ENCODE peak calls at places on chromosome 3, in seven cellular contexts. H is mucosa of descending colon; J is CD4-positive, alpha-beta memory T cell; O is bronchial epithelial cell; N is uterus; E is stomach; P is astrocyte of the spinal cord. S is an unnamed sample.

GRCh38 chr3:135970500-135971116 is 5.1 kb downstream of the PPP2R3A start:
- DNase-seq in O (peak), P (no peak), H (no peak), N (no peak), E (no peak), J (no peak), S (no peak)

GRCh38 chr3:56826831-56827722 is 25.3 kb upstream of the ARHGEF3 start:
- DNase-seq in P (no peak), N (no peak), O (peak), E (no peak), H (no peak), J (no peak), S (no peak)

GRCh38 chr3:159619341-159619885 is 369.2 kb upstream of the IL12A start:
- DNase-seq in N (no peak), O (no peak), H (no peak), P (peak), E (no peak), J (no peak), S (no peak)

GRCh38 chr3:187518207-187518606 is 150.0 kb downstream of the RTP4 start:
- DNase-seq in N (no peak), O (no peak), H (no peak), J (no peak), P (no peak), E (no peak), S (no peak)

GRCh38 chr3:59540241-59540640 is 490.4 kb upstream of the CFAP20DC start:
- DNase-seq in O (peak), J (no peak), H (no peak), N (no peak), E (no peak), P (peak), S (no peak)

GRCh38 chr3:107540857-107541256 is 18.1 kb downstream of the BBX start:
- DNase-seq in J (no peak), E (no peak), O (no peak), P (no peak), H (no peak), N (no peak), S (no peak)

GRCh38 chr3:190345027-190345821 is 23.0 kb upstream of the CLDN1 start:
- DNase-seq in H (peak), P (peak), J (no peak), N (peak), E (no peak), O (peak), S (peak)

GRCh38 chr3:16810593-16811367 is 74.0 kb upstream of the PLCL2 start:
- DNase-seq in H (no peak), P (no peak), N (no peak), J (no peak), O (no peak), E (peak), S (no peak)

GRCh38 chr3:63565220-63565619 is 87.3 kb upstream of the SNTN start:
- DNase-seq in N (no peak), J (no peak), O (no peak), P (no peak), E (no peak), H (no peak), S (no peak)

GRCh38 chr3:56782215-56782614 is 19.5 kb downstream of the ARHGEF3 start:
- DNase-seq in J (no peak), H (no peak), N (no peak), E (no peak), P (no peak), O (no peak), S (no peak)

GRCh38 chr3:66041116-66041515 is 2.4 kb upstream of the MAGI1 start:
- DNase-seq in E (no peak), J (no peak), O (no peak), P (peak), H (no peak), N (no peak), S (no peak)

GRCh38 chr3:122928396-122929187 is 99.0 kb downstream of the SEMA5B start:
- DNase-seq in O (no peak), J (no peak), N (no peak), E (no peak), H (no peak), P (no peak), S (no peak)

GRCh38 chr3:126621171-126621570 is 33.8 kb downstream of the TXNRD3 start:
- DNase-seq in H (no peak), E (no peak), N (no peak), O (peak), J (no peak), P (peak), S (peak)

GRCh38 chr3:8327739-8328138 is 173.9 kb upstream of the LMCD1 start:
- DNase-seq in E (no peak), O (no peak), N (no peak), H (no peak), J (no peak), P (no peak), S (no peak)

GRCh38 chr3:165755571-165755970 is 81.7 kb downstream of the BCHE start:
- DNase-seq in H (no peak), O (no peak), J (no peak), N (no peak), E (no peak), P (no peak), S (no peak)

GRCh38 chr3:133938770-133939495 is 43.3 kb upstream of the RAB6B start:
- DNase-seq in N (peak), P (no peak), E (peak), J (no peak), H (no peak), O (peak), S (no peak)

GRCh38 chr3:195035345-195036202 is 235.4 kb downstream of the XXYLT1 start:
- DNase-seq in P (no peak), N (no peak), H (no peak), J (no peak), E (no peak), O (no peak), S (no peak)

GRCh38 chr3:167874667-167875372 is 139.3 kb downstream of the SERPINI1 start:
- DNase-seq in N (no peak), H (no peak), O (no peak), E (no peak), J (no peak), P (no peak), S (no peak)

GRCh38 chr3:99365396-99365795 is 273.0 kb upstream of the COL8A1 start:
- DNase-seq in N (no peak), E (no peak), H (no peak), P (peak), J (no peak), O (no peak), S (no peak)

GRCh38 chr3:52136513-52136912 is 17.7 kb downstream of the POC1A start:
- DNase-seq in E (peak), N (peak), P (peak), O (no peak), J (no peak), H (no peak), S (no peak)

GRCh38 chr3:188269040-188269439 is 115.1 kb downstream of the LPP start:
- DNase-seq in E (no peak), P (no peak), N (no peak), O (no peak), J (no peak), H (no peak), S (no peak)

GRCh38 chr3:77825045-77825827 is 785.3 kb downstream of the ROBO2 start:
- DNase-seq in N (no peak), H (peak), O (peak), E (peak), P (peak), J (no peak), S (peak)

GRCh38 chr3:29701326-29701983 is 420.6 kb downstream of the RBMS3 start:
- DNase-seq in E (no peak), O (no peak), H (no peak), J (no peak), P (no peak), N (no peak), S (no peak)

GRCh38 chr3:37499061-37499785 is 324.8 kb upstream of the LRRFIP2 start:
- DNase-seq in P (no peak), O (no peak), J (no peak), N (no peak), H (no peak), E (no peak), S (no peak)

GRCh38 chr3:129695203-129695602 is 88.7 kb upstream of the PLXND1 start:
- DNase-seq in O (peak), J (no peak), N (peak), P (no peak), E (no peak), H (no peak), S (peak)

GRCh38 chr3:185824467-185825378 is at the start of gene IGF2BP2:
- DNase-seq in J (peak), H (peak), P (peak), O (peak), E (peak), N (peak), S (peak)

GRCh38 chr3:72982653-72983366 is 13.8 kb upstream of the PPP4R2 start:
- DNase-seq in E (no peak), J (no peak), P (no peak), H (no peak), O (no peak), N (no peak), S (no peak)

GRCh38 chr3:45182915-45183881 is 37.0 kb upstream of the CDCP1 start:
- DNase-seq in J (no peak), N (no peak), H (peak), O (peak), P (peak), E (peak), S (peak)

GRCh38 chr3:127791221-127791913 is 30.9 kb downstream of the MGLL start:
- DNase-seq in N (no peak), O (peak), J (no peak), H (peak), E (peak), P (peak), S (peak)

GRCh38 chr3:31288641-31289100 is 244.1 kb upstream of the STT3B start:
- DNase-seq in H (peak), J (peak), O (peak), N (peak), E (peak), P (peak), S (peak)

GRCh38 chr3:3334456-3334855 is 155.0 kb upstream of the CRBN start:
- DNase-seq in N (no peak), H (no peak), J (no peak), P (no peak), E (no peak), O (no peak), S (no peak)

GRCh38 chr3:107942244-107942643 is 148.6 kb downstream of the CD47 start:
- DNase-seq in P (no peak), N (no peak), J (no peak), H (no peak), O (peak), E (no peak), S (no peak)

GRCh38 chr3:187833799-187834578 is 88.7 kb upstream of the BCL6 start:
- DNase-seq in H (no peak), E (no peak), J (no peak), O (no peak), N (no peak), P (no peak), S (no peak)

GRCh38 chr3:133837487-133838295 is 32.1 kb downstream of the SRPRB start:
- DNase-seq in O (no peak), J (no peak), P (no peak), H (no peak), N (no peak), E (no peak), S (no peak)

DNA sequence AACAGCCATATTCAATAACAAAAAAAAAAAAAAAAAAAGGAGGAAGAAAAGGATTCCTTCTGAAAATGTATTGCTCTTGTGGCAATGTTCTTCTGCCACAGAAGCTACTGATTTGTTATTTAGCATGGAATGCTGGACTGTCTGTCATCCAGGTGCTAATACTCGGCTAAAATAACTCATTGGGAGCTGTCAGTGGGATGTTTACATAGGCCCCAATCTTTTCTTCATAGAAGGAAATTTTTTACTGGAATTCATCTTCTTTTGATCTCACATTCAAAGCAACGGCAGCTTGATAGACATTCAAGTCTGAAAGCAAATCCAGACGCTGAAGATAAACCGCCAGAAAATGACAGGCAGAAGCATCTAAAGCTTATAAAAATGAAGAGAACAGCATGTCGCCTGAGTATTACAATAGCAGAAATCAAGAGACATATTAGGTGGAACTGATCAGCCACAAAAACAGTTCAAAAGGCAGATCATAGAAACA is 452.1 kb downstream of the FOXP1 start:
- DNase-seq in H (no peak), E (no peak), N (no peak), J (no peak), O (no peak), P (peak), S (no peak)
- H3K4me3 ChIP-seq in H (no peak), E (peak), N (no peak), J (peak), O (no peak), P (no peak), S (no peak)

GRCh38 chr3:48635222-48636021 is at the start of gene SLC26A6:
- DNase-seq in E (peak), N (peak), H (peak), J (peak), P (peak), O (peak), S (peak)
- H3K4me3 ChIP-seq in E (peak), N (peak), H (peak), J (peak), P (peak), O (peak), S (peak)

GRCh38 chr3:152026033-152026556 is 152.7 kb downstream of the SUCNR1 start:
- DNase-seq in J (no peak), P (peak), O (peak), E (no peak), N (no peak), H (no peak), S (peak)
- H3K4me3 ChIP-seq in J (no peak), P (no peak), O (no peak), E (no peak), N (no peak), H (no peak), S (no peak)

DNA sequence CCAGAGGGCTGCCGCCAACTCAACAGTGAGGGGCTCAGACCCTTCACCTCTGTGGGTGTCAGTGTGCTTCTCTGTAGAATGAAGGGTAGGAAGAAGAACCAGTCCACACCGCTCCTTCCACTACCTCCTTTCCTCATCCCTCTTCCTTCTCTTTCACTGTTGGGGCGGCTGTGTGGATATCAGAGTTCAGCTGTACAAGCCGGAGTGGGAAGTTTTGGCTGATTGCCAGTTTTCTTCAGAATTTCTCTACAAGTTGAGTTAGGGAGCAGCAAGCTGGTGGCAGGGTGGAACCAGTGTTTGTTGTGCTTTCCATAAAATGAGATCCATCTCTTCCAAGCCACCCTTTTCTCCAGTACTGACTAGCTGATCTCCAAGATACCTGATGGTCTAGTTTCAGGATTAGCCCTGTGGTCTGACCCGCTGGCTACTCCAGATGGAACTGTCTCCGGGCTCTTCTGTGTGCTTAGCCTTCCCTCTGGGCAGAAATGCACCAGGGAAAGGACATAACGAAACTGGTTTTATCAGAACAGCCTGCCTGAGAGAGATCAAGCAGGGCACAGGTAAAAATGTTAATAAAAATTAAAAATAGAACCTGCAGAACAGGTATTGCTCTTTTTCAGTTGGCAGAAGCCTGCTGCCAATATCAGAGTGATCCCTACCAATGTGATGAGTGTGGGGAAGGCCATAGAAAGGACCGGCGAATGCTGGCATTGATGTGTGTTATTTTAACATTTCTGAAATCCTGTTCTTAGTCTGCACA is 169.9 kb upstream of the TSC22D2 start:
- DNase-seq in H (peak), N (no peak), E (no peak), P (no peak), J (no peak), O (peak), S (no peak)
- H3K4me3 ChIP-seq in H (no peak), N (no peak), E (no peak), P (no peak), J (no peak), O (no peak), S (no peak)

GRCh38 chr3:112043621-112044201 is 9.2 kb downstream of the TMPRSS7 start:
- DNase-seq in N (peak), E (peak), O (peak), J (peak), P (peak), H (peak), S (peak)
- H3K4me3 ChIP-seq in N (no peak), E (no peak), O (no peak), J (no peak), P (no peak), H (no peak), S (no peak)

GRCh38 chr3:94310736-94311135 is 247.9 kb downstream of the NSUN3 start:
- DNase-seq in P (no peak), H (no peak), E (no peak), N (no peak), J (no peak), O (no peak), S (no peak)

GRCh38 chr3:94308767-94309166 is 245.9 kb downstream of the NSUN3 start:
- DNase-seq in O (no peak), P (no peak), E (no peak), J (no peak), H (peak), N (no peak), S (no peak)

GRCh38 chr3:94311651-94312050 is 248.8 kb downstream of the NSUN3 start:
- DNase-seq in E (no peak), H (no peak), P (no peak), N (no peak), O (no peak), J (no peak), S (no peak)

GRCh38 chr3:94317054-94317453 is 254.2 kb downstream of the NSUN3 start:
- DNase-seq in E (no peak), P (no peak), O (no peak), N (no peak), H (no peak), J (no peak), S (no peak)

GRCh38 chr3:94314218-94314883 is 251.5 kb downstream of the NSUN3 start:
- DNase-seq in P (no peak), N (no peak), H (peak), E (no peak), O (no peak), J (no peak), S (no peak)
- H3K4me3 ChIP-seq in P (no peak), N (no peak), H (no peak), E (no peak), O (no peak), J (no peak), S (no peak)

GRCh38 chr3:53618946-53619345 is 124.5 kb downstream of the CACNA1D start:
- DNase-seq in P (no peak), H (peak), O (no peak), E (no peak), J (no peak), N (no peak), S (no peak)
- H3K4me3 ChIP-seq in P (no peak), H (no peak), O (no peak), E (no peak), J (no peak), N (no peak), S (no peak)

DNA sequence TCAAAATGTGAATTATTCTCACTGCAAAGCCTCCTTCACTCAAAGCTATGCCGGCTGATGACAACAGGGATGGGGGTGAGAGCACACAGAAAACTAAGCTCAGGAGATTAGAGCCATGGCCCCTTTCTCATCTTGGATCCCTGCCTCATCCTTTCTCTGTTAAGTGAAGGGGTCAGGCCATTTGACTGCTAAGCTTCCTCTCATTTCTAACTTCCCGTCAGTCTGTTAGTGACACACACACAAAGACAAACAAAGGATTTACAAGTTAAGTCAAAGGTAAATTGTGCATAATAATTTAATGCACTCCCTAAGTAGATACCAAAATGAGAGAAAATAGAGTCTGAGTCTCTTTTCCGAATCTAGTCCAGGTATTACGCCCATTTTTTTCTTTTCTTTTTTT is 1.2 kb downstream of the SS18L2 start:
- DNase-seq in N (no peak), J (no peak), E (no peak), H (no peak), O (peak), P (no peak), S (no peak)
- H3K4me3 ChIP-seq in N (no peak), J (peak), E (peak), H (no peak), O (peak), P (peak), S (peak)

GRCh38 chr3:47009225-47010049 is 30.0 kb downstream of the NBEAL2 start:
- DNase-seq in N (peak), H (peak), J (peak), E (peak), O (peak), P (peak), S (peak)
- H3K4me3 ChIP-seq in N (peak), H (no peak), J (no peak), E (peak), O (peak), P (peak), S (peak)